ENCODE peak calls at places on chromosome 9, in nine cellular contexts. One of them, this sample, is unnamed.

GRCh38 chr9:35814106-35814840 is 569 bp downstream of the HINT2 start:
- DNase-seq in IMR-90: peak
- DNase-seq in stomach: peak
- DNase-seq in upper lobe of left lung: no peak
- DNase-seq in heart left ventricle: peak
- DNase-seq in HCT116: no peak
- DNase-seq in Peyer's patch: peak
- DNase-seq in HepG2: peak
- DNase-seq in thyroid gland: peak
- DNase-seq in this sample: peak

GRCh38 chr9:114588150-114588663 is 638 bp downstream of the ATP6V1G1 start:
- DNase-seq in heart left ventricle: no peak
- DNase-seq in Peyer's patch: no peak
- DNase-seq in stomach: no peak
- DNase-seq in IMR-90: peak
- DNase-seq in HepG2: no peak
- DNase-seq in upper lobe of left lung: no peak
- DNase-seq in thyroid gland: peak
- DNase-seq in HCT116: no peak
- DNase-seq in this sample: no peak

GRCh38 chr9:80500300-80500699 is 928.5 kb downstream of the TLE4 start:
- DNase-seq in stomach: no peak
- DNase-seq in heart left ventricle: no peak
- DNase-seq in upper lobe of left lung: no peak
- DNase-seq in HepG2: no peak
- DNase-seq in thyroid gland: no peak
- DNase-seq in HCT116: no peak
- DNase-seq in IMR-90: no peak
- DNase-seq in Peyer's patch: no peak
- DNase-seq in this sample: no peak

GRCh38 chr9:112087506-112087905 is 87.6 kb downstream of the SUSD1 start:
- DNase-seq in heart left ventricle: no peak
- DNase-seq in upper lobe of left lung: no peak
- DNase-seq in IMR-90: no peak
- DNase-seq in HepG2: no peak
- DNase-seq in HCT116: no peak
- DNase-seq in stomach: no peak
- DNase-seq in Peyer's patch: no peak
- DNase-seq in thyroid gland: no peak
- DNase-seq in this sample: no peak

GRCh38 chr9:89614319-89614892 is 9.6 kb downstream of the GADD45G start:
- DNase-seq in HCT116: no peak
- DNase-seq in stomach: no peak
- DNase-seq in upper lobe of left lung: no peak
- DNase-seq in HepG2: no peak
- DNase-seq in thyroid gland: no peak
- DNase-seq in heart left ventricle: no peak
- DNase-seq in IMR-90: no peak
- DNase-seq in Peyer's patch: no peak
- DNase-seq in this sample: no peak

GRCh38 chr9:121776739-121777637 is 125.6 kb downstream of the DAB2IP start:
- DNase-seq in upper lobe of left lung: no peak
- DNase-seq in Peyer's patch: no peak
- DNase-seq in HepG2: no peak
- DNase-seq in HCT116: no peak
- DNase-seq in heart left ventricle: no peak
- DNase-seq in IMR-90: no peak
- DNase-seq in thyroid gland: no peak
- DNase-seq in stomach: peak
- DNase-seq in this sample: no peak

GRCh38 chr9:124602204-124602603 is 95.0 kb upstream of the NR5A1 start:
- DNase-seq in upper lobe of left lung: no peak
- DNase-seq in HepG2: peak
- DNase-seq in stomach: no peak
- DNase-seq in IMR-90: peak
- DNase-seq in Peyer's patch: no peak
- DNase-seq in heart left ventricle: no peak
- DNase-seq in thyroid gland: no peak
- DNase-seq in HCT116: no peak
- DNase-seq in this sample: no peak

GRCh38 chr9:114525505-114525904 is 20.2 kb upstream of the WHRN start:
- DNase-seq in HepG2: no peak
- DNase-seq in upper lobe of left lung: no peak
- DNase-seq in stomach: no peak
- DNase-seq in Peyer's patch: no peak
- DNase-seq in heart left ventricle: no peak
- DNase-seq in HCT116: peak
- DNase-seq in thyroid gland: no peak
- DNase-seq in IMR-90: peak
- DNase-seq in this sample: no peak

GRCh38 chr9:107180206-107180605 is 102.9 kb upstream of the RAD23B start:
- DNase-seq in Peyer's patch: no peak
- DNase-seq in HepG2: no peak
- DNase-seq in heart left ventricle: no peak
- DNase-seq in HCT116: no peak
- DNase-seq in thyroid gland: no peak
- DNase-seq in IMR-90: no peak
- DNase-seq in stomach: no peak
- DNase-seq in upper lobe of left lung: no peak
- DNase-seq in this sample: no peak

GRCh38 chr9:124140941-124141568 is 116.7 kb upstream of the NEK6 start:
- DNase-seq in heart left ventricle: no peak
- DNase-seq in upper lobe of left lung: no peak
- DNase-seq in HepG2: no peak
- DNase-seq in HCT116: no peak
- DNase-seq in thyroid gland: no peak
- DNase-seq in stomach: no peak
- DNase-seq in Peyer's patch: no peak
- DNase-seq in IMR-90: no peak
- DNase-seq in this sample: no peak

GRCh38 chr9:34451545-34451944 is 6.8 kb downstream of the FAM219A start:
- DNase-seq in Peyer's patch: no peak
- DNase-seq in HCT116: no peak
- DNase-seq in heart left ventricle: no peak
- DNase-seq in thyroid gland: no peak
- DNase-seq in IMR-90: peak
- DNase-seq in upper lobe of left lung: no peak
- DNase-seq in stomach: no peak
- DNase-seq in HepG2: no peak
- DNase-seq in this sample: no peak

GRCh38 chr9:115158666-115159481 is 40.9 kb upstream of the TNC start:
- DNase-seq in Peyer's patch: no peak
- DNase-seq in stomach: no peak
- DNase-seq in thyroid gland: no peak
- DNase-seq in upper lobe of left lung: no peak
- DNase-seq in HCT116: no peak
- DNase-seq in IMR-90: peak
- DNase-seq in HepG2: no peak
- DNase-seq in heart left ventricle: no peak
- DNase-seq in this sample: no peak

GRCh38 chr9:136713555-136713949 is 1.2 kb downstream of the DIPK1B start:
- DNase-seq in heart left ventricle: peak
- DNase-seq in Peyer's patch: no peak
- DNase-seq in HCT116: no peak
- DNase-seq in upper lobe of left lung: peak
- DNase-seq in HepG2: no peak
- DNase-seq in thyroid gland: no peak
- DNase-seq in stomach: no peak
- DNase-seq in IMR-90: no peak
- DNase-seq in this sample: no peak

GRCh38 chr9:113677057-113677456 is 199.1 kb upstream of the ZNF618 start:
- DNase-seq in HCT116: no peak
- DNase-seq in stomach: no peak
- DNase-seq in IMR-90: no peak
- DNase-seq in thyroid gland: no peak
- DNase-seq in Peyer's patch: no peak
- DNase-seq in heart left ventricle: no peak
- DNase-seq in upper lobe of left lung: no peak
- DNase-seq in HepG2: no peak
- DNase-seq in this sample: no peak

GRCh38 chr9:85743290-85744128 is 1.8 kb upstream of the AGTPBP1 start:
- DNase-seq in stomach: peak
- DNase-seq in HepG2: peak
- DNase-seq in HCT116: peak
- DNase-seq in Peyer's patch: no peak
- DNase-seq in heart left ventricle: no peak
- DNase-seq in IMR-90: peak
- DNase-seq in upper lobe of left lung: no peak
- DNase-seq in thyroid gland: no peak
- DNase-seq in this sample: peak

GRCh38 chr9:128634651-128635262 is 21.9 kb downstream of the DYNC2I2 start:
- DNase-seq in HepG2: no peak
- DNase-seq in thyroid gland: peak
- DNase-seq in HCT116: no peak
- DNase-seq in IMR-90: no peak
- DNase-seq in upper lobe of left lung: peak
- DNase-seq in heart left ventricle: peak
- DNase-seq in stomach: no peak
- DNase-seq in Peyer's patch: no peak
- DNase-seq in this sample: no peak
- H3K27ac ChIP-seq in HepG2: no peak
- H3K27ac ChIP-seq in thyroid gland: peak
- H3K27ac ChIP-seq in HCT116: peak
- H3K27ac ChIP-seq in IMR-90: peak
- H3K27ac ChIP-seq in upper lobe of left lung: peak
- H3K27ac ChIP-seq in heart left ventricle: peak
- H3K27ac ChIP-seq in stomach: peak
- H3K27ac ChIP-seq in Peyer's patch: peak
- H3K27ac ChIP-seq in this sample: peak

GRCh38 chr9:93456504-93456903 is 3.1 kb upstream of the FAM120AOS start:
- DNase-seq in HepG2: no peak
- DNase-seq in IMR-90: no peak
- DNase-seq in Peyer's patch: no peak
- DNase-seq in heart left ventricle: no peak
- DNase-seq in upper lobe of left lung: no peak
- DNase-seq in stomach: no peak
- DNase-seq in thyroid gland: no peak
- DNase-seq in HCT116: no peak
- DNase-seq in this sample: no peak
- TF ChIP-seq POLR2A in HepG2: no peak
- TF ChIP-seq POLR2A in IMR-90: no peak
- TF ChIP-seq POLR2A in Peyer's patch: peak
- TF ChIP-seq POLR2A in heart left ventricle: no peak
- TF ChIP-seq POLR2A in upper lobe of left lung: no peak
- TF ChIP-seq POLR2A in stomach: no peak
- TF ChIP-seq POLR2A in thyroid gland: no peak
- TF ChIP-seq POLR2A in HCT116: no peak
- TF ChIP-seq POLR2A in this sample: no peak

GRCh38 chr9:129383415-129384088 is 205.5 kb upstream of the IER5L start:
- DNase-seq in HCT116: no peak
- DNase-seq in thyroid gland: peak
- DNase-seq in HepG2: no peak
- DNase-seq in heart left ventricle: peak
- DNase-seq in IMR-90: peak
- DNase-seq in upper lobe of left lung: peak
- DNase-seq in Peyer's patch: peak
- DNase-seq in stomach: peak
- DNase-seq in this sample: peak

GRCh38 chr9:129383005-129383414 is 204.9 kb upstream of the IER5L start:
- DNase-seq in HCT116: peak
- DNase-seq in upper lobe of left lung: no peak
- DNase-seq in stomach: peak
- DNase-seq in heart left ventricle: peak
- DNase-seq in thyroid gland: peak
- DNase-seq in HepG2: no peak
- DNase-seq in IMR-90: no peak
- DNase-seq in Peyer's patch: no peak
- DNase-seq in this sample: peak

GRCh38 chr9:129382281-129383004 is 204.4 kb upstream of the IER5L start:
- DNase-seq in HepG2: no peak
- DNase-seq in Peyer's patch: no peak
- DNase-seq in thyroid gland: peak
- DNase-seq in HCT116: no peak
- DNase-seq in upper lobe of left lung: no peak
- DNase-seq in stomach: no peak
- DNase-seq in IMR-90: no peak
- DNase-seq in heart left ventricle: no peak
- DNase-seq in this sample: peak

GRCh38 chr9:129380961-129381401 is 202.9 kb upstream of the IER5L start:
- DNase-seq in thyroid gland: no peak
- DNase-seq in heart left ventricle: no peak
- DNase-seq in Peyer's patch: no peak
- DNase-seq in IMR-90: no peak
- DNase-seq in stomach: no peak
- DNase-seq in HCT116: no peak
- DNase-seq in HepG2: no peak
- DNase-seq in upper lobe of left lung: no peak
- DNase-seq in this sample: no peak

GRCh38 chr9:129381481-129381957 is 203.5 kb upstream of the IER5L start:
- DNase-seq in HCT116: no peak
- DNase-seq in thyroid gland: peak
- DNase-seq in HepG2: no peak
- DNase-seq in heart left ventricle: no peak
- DNase-seq in Peyer's patch: no peak
- DNase-seq in IMR-90: no peak
- DNase-seq in upper lobe of left lung: no peak
- DNase-seq in stomach: no peak
- DNase-seq in this sample: no peak
- H3K27ac ChIP-seq in HCT116: no peak
- H3K27ac ChIP-seq in thyroid gland: peak
- H3K27ac ChIP-seq in HepG2: no peak
- H3K27ac ChIP-seq in heart left ventricle: no peak
- H3K27ac ChIP-seq in Peyer's patch: no peak
- H3K27ac ChIP-seq in IMR-90: no peak
- H3K27ac ChIP-seq in upper lobe of left lung: no peak
- H3K27ac ChIP-seq in stomach: no peak
- H3K27ac ChIP-seq in this sample: peak

GRCh38 chr9:131274674-131275331 is 1.5 kb downstream of the FAM78A start:
- DNase-seq in IMR-90: no peak
- DNase-seq in HCT116: no peak
- DNase-seq in thyroid gland: no peak
- DNase-seq in upper lobe of left lung: peak
- DNase-seq in heart left ventricle: peak
- DNase-seq in Peyer's patch: peak
- DNase-seq in stomach: no peak
- DNase-seq in HepG2: no peak
- DNase-seq in this sample: no peak
- TF ChIP-seq POLR2A in IMR-90: no peak
- TF ChIP-seq POLR2A in HCT116: no peak
- TF ChIP-seq POLR2A in thyroid gland: no peak
- TF ChIP-seq POLR2A in upper lobe of left lung: no peak
- TF ChIP-seq POLR2A in heart left ventricle: no peak
- TF ChIP-seq POLR2A in Peyer's patch: no peak
- TF ChIP-seq POLR2A in stomach: no peak
- TF ChIP-seq POLR2A in HepG2: no peak
- TF ChIP-seq POLR2A in this sample: no peak

GRCh38 chr9:20144255-20144654 is 355.4 kb upstream of the SLC24A2 start:
- DNase-seq in thyroid gland: no peak
- DNase-seq in Peyer's patch: no peak
- DNase-seq in stomach: no peak
- DNase-seq in IMR-90: no peak
- DNase-seq in heart left ventricle: no peak
- DNase-seq in HepG2: no peak
- DNase-seq in HCT116: no peak
- DNase-seq in upper lobe of left lung: no peak
- DNase-seq in this sample: no peak
- H3K27ac ChIP-seq in thyroid gland: no peak
- H3K27ac ChIP-seq in Peyer's patch: no peak
- H3K27ac ChIP-seq in stomach: no peak
- H3K27ac ChIP-seq in IMR-90: no peak
- H3K27ac ChIP-seq in heart left ventricle: no peak
- H3K27ac ChIP-seq in HepG2: no peak
- H3K27ac ChIP-seq in HCT116: no peak
- H3K27ac ChIP-seq in upper lobe of left lung: no peak
- H3K27ac ChIP-seq in this sample: no peak

GRCh38 chr9:5628530-5629311 is at the start of gene RIC1:
- DNase-seq in upper lobe of left lung: peak
- DNase-seq in HepG2: peak
- DNase-seq in heart left ventricle: peak
- DNase-seq in stomach: peak
- DNase-seq in IMR-90: peak
- DNase-seq in HCT116: peak
- DNase-seq in thyroid gland: peak
- DNase-seq in Peyer's patch: peak
- DNase-seq in this sample: peak
- TF ChIP-seq POLR2A in upper lobe of left lung: peak
- TF ChIP-seq POLR2A in HepG2: peak
- TF ChIP-seq POLR2A in heart left ventricle: peak
- TF ChIP-seq POLR2A in stomach: peak
- TF ChIP-seq POLR2A in IMR-90: peak
- TF ChIP-seq POLR2A in HCT116: peak
- TF ChIP-seq POLR2A in thyroid gland: peak
- TF ChIP-seq POLR2A in Peyer's patch: peak
- TF ChIP-seq POLR2A in this sample: peak